ENCODE peak calls at places on chromosomes 3 and 15, in six cellular contexts. D is right lobe of liver; U is PC-9; O is adrenal gland; G is neural progenitor cell; B is CD8-positive, alpha-beta T cell. F is an unnamed sample.

GRCh38 chr3:40387001-40387894 is at the start of gene ENTPD3:
- DNase-seq in D (no peak), G (peak; percentile 66), B (peak; percentile 7), O (no peak), U (peak; percentile 39), F (no peak)

GRCh38 chr15:39668457-39668856 is 87.6 kb downstream of the THBS1 start:
- DNase-seq in D (no peak), O (no peak), B (no peak), U (no peak), G (no peak), F (no peak)

GRCh38 chr3:140585828-140586227 is 92.0 kb upstream of the TRIM42 start:
- DNase-seq in G (no peak), D (no peak), O (no peak), B (no peak), U (no peak), F (no peak)

GRCh38 chr3:58697552-58697951 is 31.0 kb upstream of the FAM3D start:
- DNase-seq in U (no peak), B (no peak), G (no peak), D (no peak), O (no peak), F (no peak)

GRCh38 chr15:57732526-57733331 is 26.2 kb downstream of the POLR2M start:
- DNase-seq in O (peak; percentile 73), U (no peak), G (peak; percentile 81), B (peak; percentile 29), D (peak; percentile 63), F (no peak)

GRCh38 chr3:24086597-24087369 is 141.7 kb downstream of the NR1D2 start:
- DNase-seq in O (no peak), G (peak; percentile 85), D (no peak), B (no peak), U (no peak), F (no peak)

GRCh38 chr3:152818027-152818426 is 16.9 kb upstream of the P2RY1 start:
- DNase-seq in D (no peak), O (no peak), G (no peak), U (no peak), B (no peak), F (no peak)

GRCh38 chr15:79028411-79028964 is 62.1 kb downstream of the RASGRF1 start:
- DNase-seq in B (no peak), D (peak; percentile 54), G (peak; percentile 64), O (peak; percentile 67), U (no peak), F (no peak)

GRCh38 chr3:25156526-25157075 is 271.5 kb upstream of the RARB start:
- DNase-seq in D (no peak), O (no peak), U (peak; percentile 38), G (peak; percentile 70), B (no peak), F (no peak)

GRCh38 chr15:66948294-66948693 is 117.1 kb upstream of the SMAD3 start:
- DNase-seq in U (peak; percentile 75), G (no peak), O (no peak), B (no peak), D (no peak), F (no peak)

GRCh38 chr15:81820236-81820635 is 225.6 kb downstream of the MEX3B start:
- DNase-seq in G (no peak), D (no peak), B (no peak), U (no peak), O (no peak), F (no peak)

GRCh38 chr15:37014137-37014536 is 86.2 kb downstream of the MEIS2 start:
- DNase-seq in U (no peak), O (no peak), D (no peak), G (no peak), B (no peak), F (no peak)

GRCh38 chr15:63166219-63166618 is 8.9 kb upstream of the RPS27L start:
- DNase-seq in G (no peak), O (no peak), B (no peak), D (no peak), U (no peak), F (no peak)

GRCh38 chr3:140724856-140725812 is 47.3 kb downstream of the TRIM42 start:
- DNase-seq in O (no peak), B (no peak), G (no peak), D (no peak), U (no peak), F (no peak)

GRCh38 chr3:108100906-108101305 is 10.1 kb upstream of the CD47 start:
- DNase-seq in B (no peak), D (no peak), O (no peak), U (no peak), G (no peak), F (no peak)

GRCh38 chr3:122101646-122102045 is 46.5 kb downstream of the CD86 start:
- DNase-seq in D (no peak), U (peak; percentile 53), B (no peak), G (peak; percentile 82), O (no peak), F (peak; percentile 62)

GRCh38 chr3:66039590-66039887 is 821 bp upstream of the MAGI1 start:
- DNase-seq in U (no peak), D (peak; percentile 67), G (peak; percentile 71), B (no peak), O (peak; percentile 57), F (no peak)

GRCh38 chr15:60070838-60071493 is 66.9 kb downstream of the FOXB1 start:
- DNase-seq in D (no peak), G (no peak), B (no peak), U (peak; percentile 70), O (no peak), F (no peak)

GRCh38 chr3:158768881-158769518 is 32.9 kb upstream of the MFSD1 start:
- DNase-seq in G (peak; percentile 11), U (peak; percentile 96), D (no peak), B (no peak), O (no peak), F (no peak)

GRCh38 chr3:67605377-67605776 is 49.0 kb downstream of the SUCLG2 start:
- DNase-seq in U (peak; percentile 35), B (no peak), G (no peak), O (no peak), D (no peak), F (no peak)

GRCh38 chr3:58161435-58162398 is 49.1 kb downstream of the DNASE1L3 start:
- DNase-seq in O (peak; percentile 91), B (no peak), U (peak; percentile 83), D (no peak), G (no peak), F (no peak)

GRCh38 chr3:52792413-52792812 is 2.2 kb upstream of the ITIH3 start:
- DNase-seq in O (no peak), B (no peak), G (peak; percentile 58), D (no peak), U (no peak), F (no peak)

GRCh38 chr15:35909414-35909813 is 363.4 kb upstream of the DPH6 start:
- DNase-seq in B (no peak), G (no peak), U (no peak), D (no peak), O (no peak), F (no peak)

GRCh38 chr3:156307704-156308103 is 187.3 kb downstream of the KCNAB1 start:
- DNase-seq in B (no peak), U (no peak), G (no peak), D (no peak), O (peak; percentile 84), F (no peak)

GRCh38 chr15:39579487-39580116 is 1.3 kb upstream of the THBS1 start:
- DNase-seq in O (peak; percentile 73), G (peak; percentile 87), U (peak; percentile 74), B (no peak), D (peak; percentile 63), F (no peak)

GRCh38 chr3:169998668-169999131 is 32.1 kb downstream of the SEC62 start:
- DNase-seq in U (peak; percentile 80), D (no peak), O (no peak), G (no peak), B (no peak), F (no peak)

GRCh38 chr3:15713364-15713763 is 84.4 kb downstream of the ANKRD28 start:
- DNase-seq in G (no peak), U (no peak), O (no peak), D (no peak), B (no peak), F (no peak)

GRCh38 chr15:90234519-90234988 is 545 bp downstream of the GDPGP1 start:
- DNase-seq in G (no peak), U (no peak), D (no peak), B (no peak), O (no peak), F (no peak)

GRCh38 chr3:29789686-29790085 is 508.8 kb downstream of the RBMS3 start:
- DNase-seq in O (no peak), D (no peak), B (no peak), U (no peak), G (no peak), F (no peak)

GRCh38 chr15:41891946-41892345 is 1.9 kb downstream of the SPTBN5 start:
- DNase-seq in D (no peak), G (no peak), B (no peak), O (no peak), U (no peak), F (no peak)
- H3K4me1 ChIP-seq in D (peaks cover 23% of the 10 kb centered on the region), G (peaks cover 17% of the 10 kb centered on the region), B (peaks cover 45% of the 10 kb centered on the region), O (peaks cover 18% of the 10 kb centered on the region), U (no peaks in the 10 kb centered on the region), F (peaks cover 53% of the 10 kb centered on the region)

GRCh38 chr15:85025516-85026279 is 44.0 kb downstream of the PDE8A start:
- DNase-seq in O (no peak), G (no peak), D (peak; percentile 57), B (no peak), U (no peak), F (no peak)

GRCh38 chr15:85024509-85025336 is 43.1 kb downstream of the PDE8A start:
- DNase-seq in D (no peak), O (no peak), G (no peak), U (peak; percentile 61), B (no peak), F (no peak)

GRCh38 chr15:85026304-85027032 is 44.8 kb downstream of the PDE8A start:
- DNase-seq in U (no peak), B (no peak), G (no peak), O (peak; percentile 66), D (peak; percentile 55), F (no peak)

GRCh38 chr15:85022860-85023403 is 41.3 kb downstream of the PDE8A start:
- DNase-seq in G (no peak), D (no peak), B (no peak), U (no peak), O (no peak), F (no peak)

DNA sequence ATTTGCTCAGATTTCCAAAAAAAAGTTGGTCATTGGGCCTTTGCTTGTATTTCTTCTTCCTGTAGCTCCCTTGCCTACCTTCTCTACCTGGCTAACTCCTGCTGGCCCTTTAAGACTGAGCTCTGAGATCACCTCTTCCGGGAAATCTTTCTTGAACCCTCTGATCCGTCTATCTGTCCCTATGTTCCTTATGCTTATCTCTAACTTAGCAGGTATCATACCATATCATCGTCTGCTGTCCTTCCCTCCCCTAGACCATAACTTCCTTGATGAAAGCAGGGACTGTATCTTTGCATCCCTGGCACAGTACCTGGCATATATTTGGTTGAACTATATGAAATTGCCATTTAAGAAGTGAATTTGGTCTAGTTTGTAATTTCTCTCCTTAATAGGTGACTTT is 42.3 kb downstream of the PDE8A start:
- DNase-seq in U (no peak), G (no peak), D (no peak), O (no peak), B (no peak), F (no peak)
- H3K27ac ChIP-seq in U (peak overlapping the region; percentile 22), G (no peak overlapping the region), D (peak overlapping the region; percentile 82), O (no peak overlapping the region), B (no peak overlapping the region), F (no peak overlapping the region)

GRCh38 chr3:32855350-32855953 is 37.7 kb downstream of the TRIM71 start:
- DNase-seq in D (no peak), G (no peak), O (no peak), U (no peak), B (no peak), F (no peak)
- H3K4me1 ChIP-seq in D (no peaks in the 10 kb centered on the region), G (peaks cover 81% of the 10 kb centered on the region), O (no peaks in the 10 kb centered on the region), U (peaks cover 27% of the 10 kb centered on the region), B (no peaks in the 10 kb centered on the region), F (no peaks in the 10 kb centered on the region)

GRCh38 chr3:4985330-4986174 is 6.3 kb downstream of the BHLHE40 start:
- DNase-seq in D (no peak), B (no peak), G (peak; percentile 11), U (peak; percentile 53), O (peak; percentile 67), F (no peak)
- H3K27ac ChIP-seq in D (peak overlapping the region; percentile 91), B (no peak overlapping the region), G (no peak overlapping the region), U (peak overlapping the region; percentile 89), O (peak overlapping the region; percentile 97), F (peak overlapping the region; percentile 59)